ENCODE peak calls at places on chromosomes 3 and 15, in seven cellular contexts. P is HT1080; B is activated B cell treated with CpG ODN at 0.5 μM for 24 hours; E is T-helper 1 cell; R is ACHN; Q is omental fat pad; A is naive thymus-derived CD8-positive, alpha-beta T cell. G is an unnamed sample.

GRCh38 chr3:113105980-113106379 is 105.4 kb upstream of the BOC start:
- DNase-seq in Q (no peak), E (no peak), B (no peak), R (no peak), A (no peak), P (peak; percentile 23), G (no peak)

GRCh38 chr3:184691397-184692131 is 20.3 kb downstream of the MAGEF1 start:
- DNase-seq in R (no peak), Q (no peak), B (peak; percentile 51), E (no peak), A (no peak), P (no peak), G (no peak)

GRCh38 chr3:131083190-131083863 is 56.6 kb downstream of the NEK11 start:
- DNase-seq in Q (no peak), E (no peak), A (no peak), P (no peak), R (no peak), B (no peak), G (no peak)

GRCh38 chr3:31927806-31928205 is 53.3 kb downstream of the OSBPL10 start:
- DNase-seq in B (no peak), E (no peak), Q (no peak), P (no peak), R (no peak), A (no peak), G (no peak)

GRCh38 chr3:140377644-140378043 is 300.2 kb upstream of the TRIM42 start:
- DNase-seq in A (no peak), R (no peak), Q (no peak), P (no peak), B (no peak), E (no peak), G (no peak)

GRCh38 chr3:104768886-104769285 is 597.8 kb upstream of the ALCAM start:
- DNase-seq in Q (no peak), A (no peak), R (no peak), P (no peak), E (no peak), B (no peak), G (no peak)

GRCh38 chr3:86949850-86950249 is 41.1 kb downstream of the VGLL3 start:
- DNase-seq in A (no peak), B (no peak), Q (no peak), E (no peak), P (no peak), R (no peak), G (no peak)

GRCh38 chr3:40309925-40310635 is 573 bp downstream of the EIF1B start:
- DNase-seq in B (peak; percentile 62), P (no peak), R (peak; percentile 32), E (peak; percentile 10), Q (no peak), A (peak; percentile 15), G (no peak)

GRCh38 chr15:91021516-91022074 is 799 bp downstream of the VPS33B start:
- DNase-seq in A (no peak), R (peak; percentile 38), B (no peak), P (peak; percentile 10), Q (no peak), E (no peak), G (no peak)

GRCh38 chr3:9690451-9691450 is 12.9 kb upstream of the CPNE9 start:
- DNase-seq in B (peak; percentile 60), R (no peak), E (no peak), Q (no peak), P (no peak), A (no peak), G (no peak)

GRCh38 chr15:80204231-80204630 is 47.8 kb downstream of the CTXND1 start:
- DNase-seq in Q (no peak), B (no peak), E (no peak), P (no peak), R (no peak), A (no peak), G (no peak)

GRCh38 chr15:72836676-72837325 is 53.2 kb upstream of the ADPGK start:
- DNase-seq in B (no peak), P (no peak), E (no peak), R (no peak), Q (no peak), A (no peak), G (no peak)

GRCh38 chr3:57164217-57164605 is 942 bp downstream of the IL17RD start:
- DNase-seq in B (peak; percentile 22), Q (no peak), A (no peak), E (no peak), R (peak; percentile 9), P (no peak), G (no peak)

GRCh38 chr15:94119215-94119815 is 112.0 kb upstream of the MCTP2 start:
- DNase-seq in Q (no peak), B (no peak), A (no peak), R (no peak), E (no peak), P (no peak), G (no peak)

GRCh38 chr15:82159922-82160321 is 102.6 kb downstream of the EFL1 start:
- DNase-seq in R (peak; percentile 72), E (no peak), A (no peak), Q (no peak), B (no peak), P (peak; percentile 98), G (no peak)